ENCODE peak calls at places on chromosomes 4 and X, in four cellular contexts. X, I, L and U are unnamed samples.

GRCh38 chr4:19021617-19022016 is 1000.1 kb upstream of the LCORL start:
- DNase-seq in X (no peak), I (no peak), L (no peak), U (no peak)

GRCh38 chr4:140249351-140249750 is 95.4 kb upstream of the MAML3 start:
- DNase-seq in X (no peak), I (no peak), L (no peak), U (no peak)

GRCh38 chrX:148037020-148037419 is 55.9 kb downstream of the FMR1NB start:
- DNase-seq in X (no peak), I (no peak), L (no peak), U (no peak)

GRCh38 chr4:182738283-182739047 is 178.7 kb downstream of the DCTD start:
- DNase-seq in X (no peak), I (no peak), L (no peak), U (no peak)

GRCh38 chr4:17490575-17491059 is 21.3 kb downstream of the QDPR start:
- DNase-seq in X (no peak), I (no peak), L (no peak), U (no peak)

GRCh38 chr4:158285429-158286216 is 75.3 kb downstream of the TMEM144 start:
- DNase-seq in X (no peak), I (no peak), L (no peak), U (no peak)

GRCh38 chrX:149032449-149032848 is 472.7 kb downstream of the IDS start:
- DNase-seq in X (no peak), I (no peak), L (no peak), U (no peak)

GRCh38 chr4:166312166-166312565 is 439.1 kb downstream of the TLL1 start:
- DNase-seq in X (no peak), I (no peak), L (no peak), U (no peak)

GRCh38 chrX:109684136-109684535 is 48.9 kb downstream of the ACSL4 start:
- DNase-seq in X (no peak), I (no peak), L (no peak), U (no peak)

GRCh38 chr4:148004228-148004813 is 272.4 kb downstream of the ARHGAP10 start:
- DNase-seq in X (no peak), I (no peak), L (no peak), U (peak; percentile 57)

GRCh38 chr4:52038109-52038912 is at the start of gene SGCB:
- DNase-seq in X (peak; percentile 85), I (peak; percentile 51), L (peak; percentile 92), U (no peak)

GRCh38 chr4:71186257-71186565 is 152.6 kb upstream of the SLC4A4 start:
- DNase-seq in X (no peak), I (no peak), L (no peak), U (no peak)

GRCh38 chr4:28310926-28311325 is 1450.3 kb downstream of the STIM2 start:
- DNase-seq in X (no peak), I (no peak), L (no peak), U (no peak)

GRCh38 chr4:186820371-186820990 is 96.8 kb upstream of the FAT1 start:
- DNase-seq in X (peak; percentile 31), I (no peak), L (no peak), U (no peak)

GRCh38 chrX:71936632-71937031 is 26.0 kb downstream of the NHSL2 start:
- DNase-seq in X (no peak), I (no peak), L (no peak), U (no peak)

GRCh38 chr4:81472249-81473085 is 760 bp upstream of the RASGEF1B start:
- DNase-seq in X (peak; percentile 60), I (peak; percentile 15), L (peak; percentile 37), U (peak; percentile 59)

GRCh38 chrX:151702021-151702714 is 6.9 kb downstream of the PRRG3 start:
- DNase-seq in X (no peak), I (no peak), L (no peak), U (no peak)

GRCh38 chr4:20255251-20255586 is 3.5 kb downstream of the SLIT2 start:
- DNase-seq in X (no peak), I (no peak), L (no peak), U (no peak)

GRCh38 chr4:129138762-129139496 is 43.0 kb downstream of the C4orf33 start:
- DNase-seq in X (no peak), I (no peak), L (no peak), U (no peak)

GRCh38 chr4:173014113-173014558 is 154.5 kb upstream of the GALNT7 start:
- DNase-seq in X (peak; percentile 83), I (peak; percentile 69), L (peak; percentile 70), U (no peak)

GRCh38 chr4:3284734-3285557 is 7.9 kb upstream of the RGS12 start:
- DNase-seq in X (no peak), I (no peak), L (no peak), U (no peak)

GRCh38 chrX:100648601-100649417 is 4.8 kb downstream of the SRPX2 start:
- DNase-seq in X (peak; percentile 45), I (peak; percentile 72), L (no peak), U (no peak)

GRCh38 chr4:3792813-3793212 is 26.6 kb downstream of the ADRA2C start:
- DNase-seq in X (peak; percentile 82), I (no peak), L (peak; percentile 92), U (no peak)

GRCh38 chrX:20542072-20542471 is 275.4 kb upstream of the RPS6KA3 start:
- DNase-seq in X (no peak), I (no peak), L (no peak), U (no peak)

GRCh38 chr4:185470503-185471195 is 884 bp downstream of the CCDC110 start:
- DNase-seq in X (peak; percentile 37), I (peak; percentile 29), L (peak; percentile 41), U (no peak)

GRCh38 chr4:126291886-126292285 is 977.1 kb downstream of the FAT4 start:
- DNase-seq in X (no peak), I (no peak), L (no peak), U (no peak)

GRCh38 chr4:167101035-167101434 is 133.3 kb downstream of the SPOCK3 start:
- DNase-seq in X (no peak), I (no peak), L (no peak), U (no peak)

DNA sequence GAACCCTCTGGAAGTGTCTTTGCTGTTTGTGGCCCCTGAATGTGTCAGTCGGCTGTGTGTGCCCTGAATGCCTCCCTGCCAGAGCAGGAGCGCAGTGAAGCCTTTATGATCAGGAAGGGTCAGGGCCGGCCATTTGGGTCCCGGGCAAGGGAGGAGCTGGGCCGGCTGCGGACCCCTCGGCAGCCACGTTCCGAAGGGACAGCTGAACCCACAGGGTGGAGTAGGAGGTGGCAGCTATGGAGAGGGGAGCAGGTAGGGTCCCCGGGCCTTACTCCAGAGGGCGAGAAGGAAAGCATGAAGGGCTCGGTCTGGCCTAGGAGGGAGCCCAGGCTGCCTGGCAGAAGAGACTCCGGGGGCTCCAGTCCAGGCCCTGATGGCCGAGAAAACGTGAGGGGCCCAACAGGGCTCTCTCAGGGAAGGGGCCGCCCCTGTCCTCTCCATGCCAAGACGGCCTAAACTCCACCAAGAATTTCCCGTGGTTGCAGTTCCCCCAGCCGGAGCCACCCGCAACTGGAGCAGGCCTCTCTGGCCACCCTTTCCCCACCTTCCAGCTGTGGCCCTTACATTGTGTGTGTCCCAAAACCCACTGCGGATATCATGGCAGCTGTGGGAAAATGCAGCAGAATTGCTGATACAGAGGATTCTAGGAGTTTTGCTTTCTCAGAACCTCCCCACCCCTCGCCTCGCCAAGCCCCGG is 182.2 kb upstream of the STK26 start:
- DNase-seq in X (no peak), I (no peak), L (no peak), U (no peak)
- H3K4me3 ChIP-seq in X (no peak overlapping the region), I (no peak overlapping the region), L (no peak overlapping the region), U (no peak overlapping the region)

DNA sequence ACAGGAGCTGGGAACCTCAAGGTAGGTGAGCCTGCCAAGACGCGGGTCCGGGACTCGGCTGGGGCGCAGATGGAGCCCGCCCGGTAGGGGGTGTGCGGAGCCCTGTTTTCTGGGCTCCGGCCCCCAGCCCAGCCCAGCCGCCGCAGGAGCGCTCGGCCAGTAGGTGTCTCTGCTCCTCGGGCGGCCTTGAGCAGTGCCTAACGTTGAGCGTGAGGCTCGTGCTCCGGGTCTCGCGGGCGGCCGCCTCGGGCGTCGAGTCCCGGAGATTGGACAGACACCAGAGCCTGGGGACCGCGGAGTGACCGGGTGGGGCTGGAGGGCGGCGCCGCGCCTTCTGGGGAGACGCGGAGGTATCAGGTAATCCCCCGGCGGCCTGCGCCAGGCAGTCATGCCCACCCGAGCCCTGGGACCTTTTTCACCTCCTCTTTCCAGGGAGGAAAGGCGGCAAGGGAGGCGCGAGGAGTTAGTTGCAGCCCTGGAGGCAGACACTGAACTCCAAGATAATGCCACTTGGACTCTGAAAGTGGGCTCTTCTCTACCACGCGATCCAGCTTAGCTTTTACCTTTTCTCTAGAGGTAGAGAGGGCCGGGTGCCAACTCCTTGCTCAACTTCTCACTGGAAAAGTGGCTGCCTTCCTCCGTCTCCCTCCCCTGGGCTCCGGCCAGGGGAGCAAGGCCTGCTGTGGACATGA is 14.5 kb upstream of the FGG start:
- DNase-seq in X (peak; percentile 90), I (peak; percentile 23), L (peak; percentile 86), U (peak; percentile 31)
- H3K4me3 ChIP-seq in X (peak overlapping the region; percentile 39), I (peak overlapping the region; percentile 29), L (peak overlapping the region; percentile 55), U (no peak overlapping the region)

GRCh38 chrX:120485562-120486520 is 16.7 kb upstream of the LAMP2 start:
- DNase-seq in X (peak; percentile 74), I (peak; percentile 70), L (peak; percentile 68), U (peak; percentile 88)
- H3K4me3 ChIP-seq in X (peak overlapping the region; percentile 39), I (peak overlapping the region; percentile 59), L (peak overlapping the region; percentile 38), U (peak overlapping the region; percentile 38)

GRCh38 chr4:86452323-86452995 is 92.6 kb upstream of the MAPK10 start:
- DNase-seq in X (no peak), I (no peak), L (no peak), U (no peak)
- H3K4me3 ChIP-seq in X (no peak overlapping the region), I (no peak overlapping the region), L (no peak overlapping the region), U (no peak overlapping the region)

DNA sequence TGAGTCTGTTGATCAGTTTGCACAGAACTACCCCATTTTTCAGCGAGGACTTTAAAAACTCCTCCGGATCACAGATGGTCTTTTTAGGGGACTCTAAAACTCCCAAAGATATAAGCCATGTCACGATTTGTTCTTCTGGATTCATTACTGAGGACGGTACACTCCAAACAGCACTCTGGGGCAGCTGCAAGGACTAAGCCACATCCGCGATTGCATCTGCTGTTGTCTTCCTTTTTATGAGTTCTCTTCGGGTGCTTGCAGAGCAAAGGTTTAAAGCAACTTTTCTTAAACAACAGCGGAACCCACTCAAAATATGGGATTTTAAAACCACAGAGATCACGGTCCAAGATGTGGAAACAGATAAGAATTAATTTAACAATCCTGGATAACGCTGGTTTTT is at the start of gene ARHGEF6:
- DNase-seq in X (no peak), I (peak; percentile 27), L (no peak), U (peak; percentile 75)
- H3K4me3 ChIP-seq in X (no peak within 1 kb of the TSS), I (peak within 1 kb of the TSS; percentile 45), L (no peak within 1 kb of the TSS), U (peak within 1 kb of the TSS; percentile 44)